ENCODE peak calls at places on chromosomes 12 and 14, in four cellular contexts. U is foreskin fibroblast; O is activated CD4-positive, alpha-beta T cell treated with anti-CD3 and anti-CD28 coated beads for 4 hours; D is foreskin keratinocyte. Z is an unnamed sample.

GRCh38 chr12:54472494-54473262 is 724 bp downstream of the GTSF1 start:
- DNase-seq in U (no peak), O (no peak), D (no peak), Z (no peak)

GRCh38 chr12:52285172-52285745 is 6.1 kb downstream of the KRT81 start:
- DNase-seq in U (peak; percentile 67), O (no peak), D (peak; percentile 78), Z (no peak)

GRCh38 chr12:31491819-31492598 is 98.9 kb downstream of the DENND5B start:
- DNase-seq in U (peak; percentile 93), O (no peak), D (peak; percentile 76), Z (no peak)

GRCh38 chr12:630656-631632 is 32.3 kb downstream of the NINJ2 start:
- DNase-seq in U (no peak), O (peak; percentile 56), D (no peak), Z (peak; percentile 57)

GRCh38 chr12:85036736-85037135 is 585 bp downstream of the LRRIQ1 start:
- DNase-seq in U (no peak), O (no peak), D (no peak), Z (no peak)

GRCh38 chr12:113048716-113049127 is 7.8 kb upstream of the DTX1 start:
- DNase-seq in U (peak; percentile 80), O (peak; percentile 56), D (no peak), Z (peak; percentile 34)

GRCh38 chr14:51211149-51211548 is 28.9 kb upstream of the TMX1 start:
- DNase-seq in U (peak; percentile 69), O (no peak), D (no peak), Z (no peak)

GRCh38 chr12:52499836-52500560 is 6.9 kb upstream of the KRT6A start:
- DNase-seq in U (peak; percentile 18), O (no peak), D (no peak), Z (no peak)

GRCh38 chr12:100199347-100200136 is 1.1 kb upstream of the ACTR6 start:
- DNase-seq in U (peak; percentile 48), O (peak; percentile 71), D (no peak), Z (peak; percentile 66)

GRCh38 chr12:82486524-82487235 is 128.4 kb downstream of the METTL25 start:
- DNase-seq in U (peak; percentile 38), O (no peak), D (peak; percentile 33), Z (no peak)

GRCh38 chr14:61406198-61406597 is 84.8 kb downstream of the PRKCH start:
- DNase-seq in U (no peak), O (no peak), D (no peak), Z (no peak)

GRCh38 chr12:80709811-80710726 is 2.6 kb downstream of the MYF6 start:
- DNase-seq in U (no peak), O (no peak), D (no peak), Z (no peak)

GRCh38 chr14:104822821-104823615 is 22.1 kb downstream of the ZBTB42 start:
- DNase-seq in U (no peak), O (no peak), D (no peak), Z (no peak)

GRCh38 chr14:32010561-32011188 is 66.4 kb upstream of the ARHGAP5 start:
- DNase-seq in U (peak; percentile 81), O (no peak), D (peak; percentile 57), Z (no peak)

GRCh38 chr12:101021911-101022388 is 188.1 kb downstream of the SLC5A8 start:
- DNase-seq in U (peak; percentile 65), O (no peak), D (peak; percentile 89), Z (no peak)

GRCh38 chr14:89185919-89186849 is 230.8 kb downstream of the FOXN3 start:
- DNase-seq in U (peak; percentile 65), O (no peak), D (peak; percentile 81), Z (no peak)

GRCh38 chr14:102527255-102528232 is 18.0 kb upstream of the ANKRD9 start:
- DNase-seq in U (peak; percentile 49), O (no peak), D (peak; percentile 72), Z (no peak)

GRCh38 chr14:66070542-66071319 is 415.4 kb upstream of the CCDC196 start:
- DNase-seq in U (peak; percentile 24), O (peak; percentile 56), D (no peak), Z (peak; percentile 67)

GRCh38 chr12:6563448-6564050 is 4.5 kb downstream of the NOP2 start:
- DNase-seq in U (peak; percentile 70), O (peak; percentile 61), D (no peak), Z (peak; percentile 59)

GRCh38 chr12:77584860-77585259 is 245.8 kb upstream of the NAV3 start:
- DNase-seq in U (no peak), O (no peak), D (peak; percentile 3), Z (no peak)

GRCh38 chr14:85536835-85537195 is 6.9 kb downstream of the FLRT2 start:
- DNase-seq in U (peak; percentile 36), O (no peak), D (no peak), Z (no peak)

GRCh38 chr12:109020750-109021380 is at the start of gene SVOP:
- DNase-seq in U (peak; percentile 87), O (peak; percentile 20), D (peak; percentile 25), Z (no peak)

GRCh38 chr12:124930576-124930975 is 16.1 kb upstream of the UBC start:
- DNase-seq in U (no peak), O (no peak), D (no peak), Z (no peak)

GRCh38 chr14:22545842-22546721 is 42.9 kb downstream of the DAD1 start:
- DNase-seq in U (peak; percentile 89), O (no peak), D (no peak), Z (no peak)

GRCh38 chr14:74109369-74109768 is 24.6 kb downstream of the LIN52 start:
- DNase-seq in U (no peak), O (no peak), D (no peak), Z (no peak)